ENCODE peak calls at places on chromosome 20, in five cellular contexts. One of them, this sample, is unnamed. For H3K36me3 and H3K4me1, the result is how much of the 10 kb centered on the place peaks cover.

GRCh38 chr20:58667975-58668374 is 16.9 kb downstream of the STX16 start:
- DNase-seq in psoas muscle: no peak
- DNase-seq in HCT116: no peak
- DNase-seq in stomach: no peak
- DNase-seq in CD8-positive, alpha-beta memory T cell: no peak
- DNase-seq in this sample: no peak

GRCh38 chr20:42024653-42025052 is 406.5 kb upstream of the CHD6 start:
- DNase-seq in psoas muscle: no peak
- DNase-seq in HCT116: no peak
- DNase-seq in stomach: no peak
- DNase-seq in CD8-positive, alpha-beta memory T cell: no peak
- DNase-seq in this sample: no peak

GRCh38 chr20:17874271-17875105 is 94.1 kb downstream of the SNX5 start:
- DNase-seq in psoas muscle: no peak
- DNase-seq in HCT116: no peak
- DNase-seq in stomach: no peak
- DNase-seq in CD8-positive, alpha-beta memory T cell: no peak
- DNase-seq in this sample: no peak

GRCh38 chr20:15075586-15075985 is 738.2 kb upstream of the FLRT3 start:
- DNase-seq in psoas muscle: no peak
- DNase-seq in HCT116: no peak
- DNase-seq in stomach: no peak
- DNase-seq in CD8-positive, alpha-beta memory T cell: no peak
- DNase-seq in this sample: no peak

GRCh38 chr20:43824279-43824678 is 90.4 kb upstream of the TOX2 start:
- DNase-seq in psoas muscle: no peak
- DNase-seq in HCT116: no peak
- DNase-seq in stomach: no peak
- DNase-seq in CD8-positive, alpha-beta memory T cell: no peak
- DNase-seq in this sample: no peak

GRCh38 chr20:1830240-1830639 is 65.0 kb upstream of the SIRPA start:
- DNase-seq in psoas muscle: peak
- DNase-seq in HCT116: peak
- DNase-seq in stomach: no peak
- DNase-seq in CD8-positive, alpha-beta memory T cell: no peak
- DNase-seq in this sample: no peak

GRCh38 chr20:57959589-57959988 is 249.8 kb upstream of the PMEPA1 start:
- DNase-seq in psoas muscle: no peak
- DNase-seq in HCT116: no peak
- DNase-seq in stomach: no peak
- DNase-seq in CD8-positive, alpha-beta memory T cell: no peak
- DNase-seq in this sample: no peak

GRCh38 chr20:40668449-40669228 is 20.4 kb downstream of the MAFB start:
- DNase-seq in psoas muscle: no peak
- DNase-seq in HCT116: no peak
- DNase-seq in stomach: no peak
- DNase-seq in CD8-positive, alpha-beta memory T cell: no peak
- DNase-seq in this sample: peak

GRCh38 chr20:38779247-38780097 is 26.0 kb upstream of the PPP1R16B start:
- DNase-seq in psoas muscle: no peak
- DNase-seq in HCT116: peak
- DNase-seq in stomach: no peak
- DNase-seq in CD8-positive, alpha-beta memory T cell: no peak
- DNase-seq in this sample: peak

GRCh38 chr20:47509104-47509661 is 7.5 kb downstream of the NCOA3 start:
- DNase-seq in psoas muscle: no peak
- DNase-seq in HCT116: no peak
- DNase-seq in stomach: no peak
- DNase-seq in CD8-positive, alpha-beta memory T cell: no peak
- DNase-seq in this sample: no peak

GRCh38 chr20:34493646-34494045 is 22.6 kb upstream of the DYNLRB1 start:
- DNase-seq in psoas muscle: no peak
- DNase-seq in HCT116: no peak
- DNase-seq in stomach: no peak
- DNase-seq in CD8-positive, alpha-beta memory T cell: no peak
- DNase-seq in this sample: no peak
- H3K36me3 ChIP-seq in psoas muscle: half or more
- H3K36me3 ChIP-seq in HCT116: under half
- H3K36me3 ChIP-seq in stomach: half or more
- H3K36me3 ChIP-seq in CD8-positive, alpha-beta memory T cell: under half
- H3K36me3 ChIP-seq in this sample: under half

GRCh38 chr20:64079273-64080012 is at the start of gene RGS19:
- DNase-seq in psoas muscle: peak
- DNase-seq in HCT116: no peak
- DNase-seq in stomach: peak
- DNase-seq in CD8-positive, alpha-beta memory T cell: peak
- DNase-seq in this sample: peak
- H3K4me1 ChIP-seq in psoas muscle: under half
- H3K4me1 ChIP-seq in HCT116: under half
- H3K4me1 ChIP-seq in stomach: under half
- H3K4me1 ChIP-seq in CD8-positive, alpha-beta memory T cell: under half
- H3K4me1 ChIP-seq in this sample: under half

DNA sequence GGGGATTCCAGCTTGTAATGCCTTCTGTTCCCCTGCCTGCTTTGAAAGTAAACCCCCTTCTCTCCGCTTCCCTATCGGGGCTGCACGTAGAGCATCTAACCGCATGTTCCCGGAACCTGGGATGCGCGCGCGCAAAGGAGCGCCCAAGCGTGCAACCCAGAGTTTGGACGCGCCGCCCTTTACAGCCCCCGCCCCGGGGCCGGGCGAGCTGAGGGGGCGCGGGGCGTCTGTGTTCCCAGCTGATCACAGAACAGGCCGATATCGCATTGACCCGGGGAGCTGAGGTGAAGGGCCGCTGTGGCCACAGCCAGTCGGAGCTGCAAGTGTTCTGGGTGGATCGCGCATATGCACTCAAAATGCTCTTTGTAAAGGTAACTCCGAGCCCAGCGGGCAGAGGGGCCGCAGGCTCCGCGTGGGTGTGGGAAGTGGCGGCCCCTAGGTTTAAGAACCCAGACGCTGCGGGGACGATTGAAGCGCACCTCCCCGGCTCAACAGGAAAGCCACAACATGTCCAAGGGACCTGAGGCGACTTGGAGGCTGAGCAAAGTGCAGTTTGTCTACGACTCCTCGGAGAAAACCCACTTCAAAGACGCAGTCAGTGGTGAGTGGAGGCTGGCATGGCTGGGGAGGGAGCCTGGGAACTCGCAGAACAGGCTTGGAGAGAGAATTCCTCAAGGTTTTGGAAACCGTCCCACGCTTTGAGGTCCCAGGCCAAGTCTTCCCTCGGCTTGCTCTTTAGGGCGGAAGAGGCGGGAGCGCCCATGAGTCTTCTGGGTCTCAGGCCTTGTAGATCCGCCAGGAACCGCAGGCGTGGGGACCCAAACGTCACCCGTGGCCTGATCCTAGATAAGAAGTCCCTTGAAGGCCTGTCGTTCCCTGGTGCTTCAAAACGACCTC is 1.6 kb downstream of the LAMP5 start:
- DNase-seq in psoas muscle: no peak
- DNase-seq in HCT116: peak
- DNase-seq in stomach: no peak
- DNase-seq in CD8-positive, alpha-beta memory T cell: no peak
- DNase-seq in this sample: no peak
- H3K4me3 ChIP-seq in psoas muscle: peak
- H3K4me3 ChIP-seq in HCT116: no peak
- H3K4me3 ChIP-seq in stomach: peak
- H3K4me3 ChIP-seq in CD8-positive, alpha-beta memory T cell: no peak
- H3K4me3 ChIP-seq in this sample: no peak

GRCh38 chr20:45094864-45095574 is 5.9 kb downstream of the KCNS1 start:
- DNase-seq in psoas muscle: no peak
- DNase-seq in HCT116: no peak
- DNase-seq in stomach: no peak
- DNase-seq in CD8-positive, alpha-beta memory T cell: no peak
- DNase-seq in this sample: no peak

GRCh38 chr20:45096781-45097180 is 4.1 kb downstream of the KCNS1 start:
- DNase-seq in psoas muscle: no peak
- DNase-seq in HCT116: no peak
- DNase-seq in stomach: no peak
- DNase-seq in CD8-positive, alpha-beta memory T cell: no peak
- DNase-seq in this sample: no peak

GRCh38 chr20:45092898-45093297 is 8.0 kb downstream of the KCNS1 start:
- DNase-seq in psoas muscle: no peak
- DNase-seq in HCT116: no peak
- DNase-seq in stomach: no peak
- DNase-seq in CD8-positive, alpha-beta memory T cell: no peak
- DNase-seq in this sample: no peak

GRCh38 chr20:45095753-45096371 is 5.1 kb downstream of the KCNS1 start:
- DNase-seq in psoas muscle: no peak
- DNase-seq in HCT116: peak
- DNase-seq in stomach: peak
- DNase-seq in CD8-positive, alpha-beta memory T cell: peak
- DNase-seq in this sample: peak

GRCh38 chr20:45094201-45094600 is 6.7 kb downstream of the KCNS1 start:
- DNase-seq in psoas muscle: no peak
- DNase-seq in HCT116: no peak
- DNase-seq in stomach: no peak
- DNase-seq in CD8-positive, alpha-beta memory T cell: no peak
- DNase-seq in this sample: no peak
- H3K36me3 ChIP-seq in psoas muscle: under half
- H3K36me3 ChIP-seq in HCT116: under half
- H3K36me3 ChIP-seq in stomach: under half
- H3K36me3 ChIP-seq in CD8-positive, alpha-beta memory T cell: under half
- H3K36me3 ChIP-seq in this sample: under half

GRCh38 chr20:51567622-51568021 is 25.1 kb upstream of the NFATC2 start:
- DNase-seq in psoas muscle: no peak
- DNase-seq in HCT116: no peak
- DNase-seq in stomach: no peak
- DNase-seq in CD8-positive, alpha-beta memory T cell: no peak
- DNase-seq in this sample: no peak
- H3K4me1 ChIP-seq in psoas muscle: under half
- H3K4me1 ChIP-seq in HCT116: under half
- H3K4me1 ChIP-seq in stomach: under half
- H3K4me1 ChIP-seq in CD8-positive, alpha-beta memory T cell: under half
- H3K4me1 ChIP-seq in this sample: under half

DNA sequence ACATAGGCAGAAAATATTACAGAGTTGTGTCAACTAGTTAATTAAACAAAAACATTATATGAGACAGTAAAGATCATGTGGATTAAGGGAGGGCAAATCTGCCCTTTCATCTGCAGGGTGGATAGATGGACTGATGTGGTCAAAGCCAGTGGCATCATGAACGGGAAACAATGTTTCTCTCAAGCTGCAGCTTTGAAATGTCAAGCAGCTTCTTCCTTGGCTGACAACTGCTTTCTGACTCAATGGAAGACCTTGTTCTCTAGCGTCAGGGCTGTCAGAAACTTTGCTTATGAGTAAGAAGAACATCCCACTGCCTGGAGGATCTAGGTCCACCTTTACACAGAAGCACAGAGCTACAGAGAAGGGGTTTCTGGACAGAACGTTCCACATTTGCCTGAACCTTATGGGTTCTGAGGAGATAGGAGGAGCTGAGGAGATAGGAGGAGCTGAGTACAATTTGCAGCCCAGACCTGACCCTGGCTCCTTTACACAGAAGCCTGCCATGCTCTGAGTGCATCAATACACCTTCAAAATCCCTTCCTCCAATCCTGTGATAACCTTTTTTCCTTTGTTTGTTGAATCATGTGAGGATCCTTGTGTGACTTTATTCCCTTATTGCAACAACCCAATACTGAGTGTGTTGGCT is 6.1 kb downstream of the CST5 start:
- DNase-seq in psoas muscle: no peak
- DNase-seq in HCT116: no peak
- DNase-seq in stomach: no peak
- DNase-seq in CD8-positive, alpha-beta memory T cell: no peak
- DNase-seq in this sample: no peak
- H3K4me3 ChIP-seq in psoas muscle: no peak
- H3K4me3 ChIP-seq in HCT116: no peak
- H3K4me3 ChIP-seq in stomach: no peak
- H3K4me3 ChIP-seq in CD8-positive, alpha-beta memory T cell: no peak
- H3K4me3 ChIP-seq in this sample: no peak

GRCh38 chr20:25012616-25013189 is 20.2 kb upstream of the APMAP start:
- DNase-seq in psoas muscle: no peak
- DNase-seq in HCT116: no peak
- DNase-seq in stomach: peak
- DNase-seq in CD8-positive, alpha-beta memory T cell: no peak
- DNase-seq in this sample: no peak

GRCh38 chr20:25015986-25016385 is 23.4 kb upstream of the APMAP start:
- DNase-seq in psoas muscle: no peak
- DNase-seq in HCT116: no peak
- DNase-seq in stomach: peak
- DNase-seq in CD8-positive, alpha-beta memory T cell: no peak
- DNase-seq in this sample: no peak

GRCh38 chr20:25013478-25014380 is 21.2 kb upstream of the APMAP start:
- DNase-seq in psoas muscle: no peak
- DNase-seq in HCT116: no peak
- DNase-seq in stomach: peak
- DNase-seq in CD8-positive, alpha-beta memory T cell: no peak
- DNase-seq in this sample: peak

GRCh38 chr20:25016471-25016870 is 23.9 kb upstream of the APMAP start:
- DNase-seq in psoas muscle: no peak
- DNase-seq in HCT116: no peak
- DNase-seq in stomach: peak
- DNase-seq in CD8-positive, alpha-beta memory T cell: no peak
- DNase-seq in this sample: peak

DNA sequence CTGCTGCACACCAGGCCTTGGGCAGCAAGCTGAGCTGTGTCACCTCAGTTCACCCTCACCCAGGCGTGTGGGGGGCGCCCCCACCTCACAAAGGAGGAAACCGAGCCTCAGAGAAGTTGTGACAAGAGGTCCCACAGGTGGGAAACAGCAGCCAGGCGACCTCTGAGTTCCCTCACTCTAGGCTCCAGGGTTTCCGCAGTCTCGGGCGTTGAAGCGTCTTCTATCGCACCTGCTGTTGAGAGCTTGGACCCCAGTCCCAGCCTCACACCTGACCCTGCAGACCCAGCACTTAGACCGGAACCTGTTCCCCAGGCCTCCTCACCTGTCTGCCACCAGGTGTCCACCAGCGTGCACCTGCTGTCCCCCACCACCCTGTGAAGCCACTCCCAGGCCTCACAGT is 22.3 kb upstream of the APMAP start:
- DNase-seq in psoas muscle: no peak
- DNase-seq in HCT116: no peak
- DNase-seq in stomach: peak
- DNase-seq in CD8-positive, alpha-beta memory T cell: no peak
- DNase-seq in this sample: no peak
- H3K36me3 ChIP-seq in psoas muscle: half or more
- H3K36me3 ChIP-seq in HCT116: under half
- H3K36me3 ChIP-seq in stomach: half or more
- H3K36me3 ChIP-seq in CD8-positive, alpha-beta memory T cell: half or more
- H3K36me3 ChIP-seq in this sample: under half

GRCh38 chr20:37520417-37520751 is 666 bp upstream of the NNAT start:
- DNase-seq in psoas muscle: no peak
- DNase-seq in HCT116: no peak
- DNase-seq in stomach: peak
- DNase-seq in CD8-positive, alpha-beta memory T cell: no peak
- DNase-seq in this sample: no peak
- H3K4me1 ChIP-seq in psoas muscle: half or more
- H3K4me1 ChIP-seq in HCT116: under half
- H3K4me1 ChIP-seq in stomach: under half
- H3K4me1 ChIP-seq in CD8-positive, alpha-beta memory T cell: under half
- H3K4me1 ChIP-seq in this sample: under half